ENCODE peak calls at places on chromosomes 16 and 17, in nine cellular contexts. One of them, this sample, is unnamed.

GRCh38 chr17:66331038-66331816 is 28.8 kb downstream of the PRKCA start:
- DNase-seq in GM06990: no peak
- DNase-seq in amniotic epithelial cell: peak; percentile 69
- DNase-seq in mesothelial cell of epicardium: no peak
- DNase-seq in iris pigment epithelial cell: no peak
- DNase-seq in amniotic stem cell: no peak
- DNase-seq in NCI-H1436 treated with DMSO at 0.1 percent for 48 hours: no peak
- DNase-seq in AML-193: no peak
- DNase-seq in Peyer's patch: no peak
- DNase-seq in this sample: no peak

GRCh38 chr16:56421313-56421712 is 4.0 kb downstream of the AMFR start:
- DNase-seq in mesothelial cell of epicardium: no peak
- DNase-seq in GM06990: peak; percentile 56
- DNase-seq in Peyer's patch: no peak
- DNase-seq in amniotic stem cell: no peak
- DNase-seq in amniotic epithelial cell: no peak
- DNase-seq in AML-193: no peak
- DNase-seq in iris pigment epithelial cell: no peak
- DNase-seq in NCI-H1436 treated with DMSO at 0.1 percent for 48 hours: no peak
- DNase-seq in this sample: no peak

GRCh38 chr16:4339909-4340308 is 11.2 kb downstream of the PAM16 start:
- DNase-seq in amniotic epithelial cell: no peak
- DNase-seq in amniotic stem cell: no peak
- DNase-seq in iris pigment epithelial cell: no peak
- DNase-seq in AML-193: no peak
- DNase-seq in Peyer's patch: no peak
- DNase-seq in mesothelial cell of epicardium: peak; percentile 79
- DNase-seq in GM06990: no peak
- DNase-seq in NCI-H1436 treated with DMSO at 0.1 percent for 48 hours: no peak
- DNase-seq in this sample: peak; percentile 32

GRCh38 chr16:57575468-57576277 is 33.2 kb downstream of the ADGRG5 start:
- DNase-seq in iris pigment epithelial cell: no peak
- DNase-seq in Peyer's patch: no peak
- DNase-seq in GM06990: no peak
- DNase-seq in mesothelial cell of epicardium: no peak
- DNase-seq in AML-193: no peak
- DNase-seq in amniotic epithelial cell: no peak
- DNase-seq in NCI-H1436 treated with DMSO at 0.1 percent for 48 hours: no peak
- DNase-seq in amniotic stem cell: no peak
- DNase-seq in this sample: no peak

GRCh38 chr16:79050063-79050462 is 550.5 kb downstream of the MAF start:
- DNase-seq in amniotic epithelial cell: no peak
- DNase-seq in GM06990: no peak
- DNase-seq in iris pigment epithelial cell: no peak
- DNase-seq in Peyer's patch: no peak
- DNase-seq in NCI-H1436 treated with DMSO at 0.1 percent for 48 hours: no peak
- DNase-seq in amniotic stem cell: no peak
- DNase-seq in mesothelial cell of epicardium: no peak
- DNase-seq in AML-193: no peak
- DNase-seq in this sample: no peak

GRCh38 chr16:2339521-2340484 is 725 bp downstream of the ABCA3 start:
- DNase-seq in iris pigment epithelial cell: peak; percentile 24
- DNase-seq in GM06990: peak; percentile 73
- DNase-seq in mesothelial cell of epicardium: peak; percentile 61
- DNase-seq in amniotic stem cell: no peak
- DNase-seq in AML-193: no peak
- DNase-seq in NCI-H1436 treated with DMSO at 0.1 percent for 48 hours: no peak
- DNase-seq in amniotic epithelial cell: peak; percentile 5
- DNase-seq in Peyer's patch: peak; percentile 61
- DNase-seq in this sample: no peak

GRCh38 chr17:76246080-76247066 is 6.1 kb upstream of the RNF157 start:
- DNase-seq in mesothelial cell of epicardium: no peak
- DNase-seq in amniotic epithelial cell: peak; percentile 92
- DNase-seq in NCI-H1436 treated with DMSO at 0.1 percent for 48 hours: no peak
- DNase-seq in iris pigment epithelial cell: peak; percentile 70
- DNase-seq in Peyer's patch: peak; percentile 82
- DNase-seq in AML-193: peak; percentile 99
- DNase-seq in GM06990: peak; percentile 85
- DNase-seq in amniotic stem cell: no peak
- DNase-seq in this sample: no peak

GRCh38 chr16:24580665-24581064 is 41.3 kb downstream of the RBBP6 start:
- DNase-seq in NCI-H1436 treated with DMSO at 0.1 percent for 48 hours: no peak
- DNase-seq in AML-193: peak; percentile 16
- DNase-seq in GM06990: no peak
- DNase-seq in Peyer's patch: no peak
- DNase-seq in amniotic stem cell: peak; percentile 47
- DNase-seq in mesothelial cell of epicardium: no peak
- DNase-seq in amniotic epithelial cell: peak; percentile 49
- DNase-seq in iris pigment epithelial cell: peak; percentile 64
- DNase-seq in this sample: peak; percentile 10

GRCh38 chr17:20999044-20999573 is 43.7 kb downstream of the USP22 start:
- DNase-seq in mesothelial cell of epicardium: no peak
- DNase-seq in amniotic epithelial cell: peak; percentile 20
- DNase-seq in amniotic stem cell: no peak
- DNase-seq in GM06990: no peak
- DNase-seq in Peyer's patch: no peak
- DNase-seq in iris pigment epithelial cell: peak; percentile 33
- DNase-seq in AML-193: no peak
- DNase-seq in NCI-H1436 treated with DMSO at 0.1 percent for 48 hours: no peak
- DNase-seq in this sample: no peak

GRCh38 chr17:1873418-1873817 is 43.6 kb downstream of the RPA1 start:
- DNase-seq in GM06990: no peak
- DNase-seq in amniotic epithelial cell: no peak
- DNase-seq in amniotic stem cell: no peak
- DNase-seq in mesothelial cell of epicardium: no peak
- DNase-seq in AML-193: no peak
- DNase-seq in iris pigment epithelial cell: no peak
- DNase-seq in Peyer's patch: no peak
- DNase-seq in NCI-H1436 treated with DMSO at 0.1 percent for 48 hours: no peak
- DNase-seq in this sample: no peak

GRCh38 chr16:58026705-58027340 is 1.3 kb downstream of the MMP15 start:
- DNase-seq in NCI-H1436 treated with DMSO at 0.1 percent for 48 hours: no peak
- DNase-seq in GM06990: no peak
- DNase-seq in iris pigment epithelial cell: peak; percentile 3
- DNase-seq in mesothelial cell of epicardium: peak; percentile 57
- DNase-seq in Peyer's patch: no peak
- DNase-seq in amniotic epithelial cell: no peak
- DNase-seq in AML-193: no peak
- DNase-seq in amniotic stem cell: no peak
- DNase-seq in this sample: no peak

GRCh38 chr17:2755941-2756724 is 6.7 kb upstream of the CCDC92B start:
- DNase-seq in Peyer's patch: no peak
- DNase-seq in NCI-H1436 treated with DMSO at 0.1 percent for 48 hours: no peak
- DNase-seq in amniotic epithelial cell: no peak
- DNase-seq in amniotic stem cell: no peak
- DNase-seq in GM06990: no peak
- DNase-seq in AML-193: no peak
- DNase-seq in iris pigment epithelial cell: peak; percentile 16
- DNase-seq in mesothelial cell of epicardium: no peak
- DNase-seq in this sample: no peak

GRCh38 chr16:87008664-87009063 is 308.5 kb downstream of the C16orf95 start:
- DNase-seq in GM06990: no peak
- DNase-seq in Peyer's patch: no peak
- DNase-seq in amniotic stem cell: no peak
- DNase-seq in AML-193: no peak
- DNase-seq in amniotic epithelial cell: no peak
- DNase-seq in NCI-H1436 treated with DMSO at 0.1 percent for 48 hours: no peak
- DNase-seq in iris pigment epithelial cell: no peak
- DNase-seq in mesothelial cell of epicardium: no peak
- DNase-seq in this sample: no peak

GRCh38 chr16:78984324-78984723 is 616.2 kb downstream of the MAF start:
- DNase-seq in NCI-H1436 treated with DMSO at 0.1 percent for 48 hours: no peak
- DNase-seq in AML-193: no peak
- DNase-seq in Peyer's patch: no peak
- DNase-seq in GM06990: no peak
- DNase-seq in mesothelial cell of epicardium: no peak
- DNase-seq in amniotic epithelial cell: no peak
- DNase-seq in amniotic stem cell: no peak
- DNase-seq in iris pigment epithelial cell: no peak
- DNase-seq in this sample: no peak

GRCh38 chr17:67569873-67570272 is 147.9 kb upstream of the NOL11 start:
- DNase-seq in iris pigment epithelial cell: no peak
- DNase-seq in AML-193: no peak
- DNase-seq in NCI-H1436 treated with DMSO at 0.1 percent for 48 hours: no peak
- DNase-seq in Peyer's patch: no peak
- DNase-seq in mesothelial cell of epicardium: no peak
- DNase-seq in GM06990: peak; percentile 40
- DNase-seq in amniotic stem cell: no peak
- DNase-seq in amniotic epithelial cell: no peak
- DNase-seq in this sample: no peak

GRCh38 chr16:19393226-19394074 is 24.2 kb upstream of the TMC5 start:
- DNase-seq in Peyer's patch: peak; percentile 77
- DNase-seq in GM06990: no peak
- DNase-seq in AML-193: no peak
- DNase-seq in iris pigment epithelial cell: peak; percentile 63
- DNase-seq in mesothelial cell of epicardium: peak; percentile 45
- DNase-seq in NCI-H1436 treated with DMSO at 0.1 percent for 48 hours: no peak
- DNase-seq in amniotic epithelial cell: peak; percentile 90
- DNase-seq in amniotic stem cell: no peak
- DNase-seq in this sample: no peak

GRCh38 chr17:7704601-7705268 is at the start of gene EFNB3:
- DNase-seq in amniotic epithelial cell: peak; percentile 16
- DNase-seq in GM06990: no peak
- DNase-seq in NCI-H1436 treated with DMSO at 0.1 percent for 48 hours: no peak
- DNase-seq in amniotic stem cell: no peak
- DNase-seq in iris pigment epithelial cell: no peak
- DNase-seq in Peyer's patch: no peak
- DNase-seq in mesothelial cell of epicardium: peak; percentile 65
- DNase-seq in AML-193: no peak
- DNase-seq in this sample: no peak

GRCh38 chr17:58587713-58588117 is 73.3 kb upstream of the MTMR4 start:
- DNase-seq in amniotic stem cell: no peak
- DNase-seq in NCI-H1436 treated with DMSO at 0.1 percent for 48 hours: no peak
- DNase-seq in Peyer's patch: peak; percentile 74
- DNase-seq in GM06990: peak; percentile 67
- DNase-seq in iris pigment epithelial cell: peak; percentile 26
- DNase-seq in AML-193: peak; percentile 21
- DNase-seq in amniotic epithelial cell: peak; percentile 22
- DNase-seq in mesothelial cell of epicardium: peak; percentile 59
- DNase-seq in this sample: no peak

GRCh38 chr17:43477832-43478634 is 5.7 kb upstream of the DHX8 start:
- DNase-seq in Peyer's patch: no peak
- DNase-seq in NCI-H1436 treated with DMSO at 0.1 percent for 48 hours: peak; percentile 90
- DNase-seq in mesothelial cell of epicardium: no peak
- DNase-seq in AML-193: no peak
- DNase-seq in amniotic epithelial cell: no peak
- DNase-seq in iris pigment epithelial cell: no peak
- DNase-seq in GM06990: no peak
- DNase-seq in amniotic stem cell: no peak
- DNase-seq in this sample: no peak

GRCh38 chr16:77359065-77359502 is 75.8 kb downstream of the ADAMTS18 start:
- DNase-seq in mesothelial cell of epicardium: no peak
- DNase-seq in NCI-H1436 treated with DMSO at 0.1 percent for 48 hours: no peak
- DNase-seq in amniotic epithelial cell: peak; percentile 40
- DNase-seq in AML-193: no peak
- DNase-seq in GM06990: no peak
- DNase-seq in iris pigment epithelial cell: peak; percentile 68
- DNase-seq in Peyer's patch: no peak
- DNase-seq in amniotic stem cell: no peak
- DNase-seq in this sample: no peak

GRCh38 chr17:80717661-80718060 is 173.0 kb downstream of the RPTOR start:
- DNase-seq in mesothelial cell of epicardium: no peak
- DNase-seq in iris pigment epithelial cell: no peak
- DNase-seq in Peyer's patch: no peak
- DNase-seq in AML-193: no peak
- DNase-seq in amniotic epithelial cell: no peak
- DNase-seq in GM06990: no peak
- DNase-seq in amniotic stem cell: no peak
- DNase-seq in NCI-H1436 treated with DMSO at 0.1 percent for 48 hours: no peak
- DNase-seq in this sample: no peak

GRCh38 chr17:47884905-47885735 is 10.9 kb upstream of the SP2 start:
- DNase-seq in mesothelial cell of epicardium: no peak
- DNase-seq in iris pigment epithelial cell: no peak
- DNase-seq in amniotic stem cell: no peak
- DNase-seq in amniotic epithelial cell: no peak
- DNase-seq in NCI-H1436 treated with DMSO at 0.1 percent for 48 hours: no peak
- DNase-seq in Peyer's patch: peak; percentile 86
- DNase-seq in AML-193: no peak
- DNase-seq in GM06990: no peak
- DNase-seq in this sample: no peak

GRCh38 chr17:68539536-68540469 is 27.6 kb downstream of the PRKAR1A start:
- DNase-seq in iris pigment epithelial cell: peak; percentile 39
- DNase-seq in NCI-H1436 treated with DMSO at 0.1 percent for 48 hours: no peak
- DNase-seq in mesothelial cell of epicardium: no peak
- DNase-seq in amniotic epithelial cell: peak; percentile 53
- DNase-seq in GM06990: peak; percentile 15
- DNase-seq in Peyer's patch: no peak
- DNase-seq in AML-193: no peak
- DNase-seq in amniotic stem cell: no peak
- DNase-seq in this sample: no peak

GRCh38 chr16:10868089-10868488 is 8.9 kb upstream of the CIITA start:
- DNase-seq in amniotic stem cell: no peak
- DNase-seq in mesothelial cell of epicardium: no peak
- DNase-seq in amniotic epithelial cell: no peak
- DNase-seq in AML-193: no peak
- DNase-seq in NCI-H1436 treated with DMSO at 0.1 percent for 48 hours: no peak
- DNase-seq in Peyer's patch: no peak
- DNase-seq in iris pigment epithelial cell: no peak
- DNase-seq in GM06990: no peak
- DNase-seq in this sample: no peak

GRCh38 chr17:35244345-35245195 is 1.7 kb downstream of the SLFN5 start:
- DNase-seq in iris pigment epithelial cell: peak; percentile 91
- DNase-seq in amniotic stem cell: peak; percentile 69
- DNase-seq in AML-193: no peak
- DNase-seq in amniotic epithelial cell: peak; percentile 87
- DNase-seq in Peyer's patch: peak; percentile 91
- DNase-seq in mesothelial cell of epicardium: peak; percentile 49
- DNase-seq in GM06990: peak; percentile 71
- DNase-seq in NCI-H1436 treated with DMSO at 0.1 percent for 48 hours: no peak
- DNase-seq in this sample: no peak

GRCh38 chr16:4426021-4426684 is 485 bp downstream of the DNAJA3 start:
- DNase-seq in NCI-H1436 treated with DMSO at 0.1 percent for 48 hours: no peak
- DNase-seq in mesothelial cell of epicardium: no peak
- DNase-seq in iris pigment epithelial cell: peak; percentile 12
- DNase-seq in AML-193: peak; percentile 5
- DNase-seq in amniotic epithelial cell: no peak
- DNase-seq in GM06990: no peak
- DNase-seq in Peyer's patch: no peak
- DNase-seq in amniotic stem cell: no peak
- DNase-seq in this sample: no peak

GRCh38 chr17:80941743-80942211 is 49.9 kb upstream of the CHMP6 start:
- DNase-seq in iris pigment epithelial cell: no peak
- DNase-seq in mesothelial cell of epicardium: no peak
- DNase-seq in amniotic epithelial cell: no peak
- DNase-seq in AML-193: no peak
- DNase-seq in Peyer's patch: no peak
- DNase-seq in NCI-H1436 treated with DMSO at 0.1 percent for 48 hours: no peak
- DNase-seq in amniotic stem cell: no peak
- DNase-seq in GM06990: no peak
- DNase-seq in this sample: no peak

GRCh38 chr17:49600949-49601348 is 25.3 kb downstream of the NXPH3 start:
- DNase-seq in NCI-H1436 treated with DMSO at 0.1 percent for 48 hours: no peak
- DNase-seq in mesothelial cell of epicardium: no peak
- DNase-seq in amniotic epithelial cell: no peak
- DNase-seq in Peyer's patch: no peak
- DNase-seq in AML-193: no peak
- DNase-seq in iris pigment epithelial cell: no peak
- DNase-seq in amniotic stem cell: no peak
- DNase-seq in GM06990: no peak
- DNase-seq in this sample: no peak

GRCh38 chr16:64122177-64122576 is 999.7 kb downstream of the CDH11 start:
- DNase-seq in amniotic stem cell: no peak
- DNase-seq in NCI-H1436 treated with DMSO at 0.1 percent for 48 hours: no peak
- DNase-seq in iris pigment epithelial cell: no peak
- DNase-seq in mesothelial cell of epicardium: no peak
- DNase-seq in GM06990: no peak
- DNase-seq in AML-193: no peak
- DNase-seq in amniotic epithelial cell: peak; percentile 18
- DNase-seq in Peyer's patch: no peak
- DNase-seq in this sample: no peak

GRCh38 chr16:67164599-67165061 is at the start of gene HSF4:
- DNase-seq in iris pigment epithelial cell: no peak
- DNase-seq in GM06990: no peak
- DNase-seq in amniotic stem cell: no peak
- DNase-seq in AML-193: no peak
- DNase-seq in amniotic epithelial cell: no peak
- DNase-seq in NCI-H1436 treated with DMSO at 0.1 percent for 48 hours: no peak
- DNase-seq in Peyer's patch: peak; percentile 80
- DNase-seq in mesothelial cell of epicardium: no peak
- DNase-seq in this sample: no peak

GRCh38 chr17:51860934-51861561 is 297.5 kb downstream of the CA10 start:
- DNase-seq in amniotic epithelial cell: no peak
- DNase-seq in iris pigment epithelial cell: peak; percentile 1
- DNase-seq in mesothelial cell of epicardium: no peak
- DNase-seq in Peyer's patch: peak; percentile 46
- DNase-seq in AML-193: peak; percentile 54
- DNase-seq in amniotic stem cell: no peak
- DNase-seq in NCI-H1436 treated with DMSO at 0.1 percent for 48 hours: no peak
- DNase-seq in GM06990: no peak
- DNase-seq in this sample: no peak